ENCODE peak calls at places on chromosomes 3 and 15, in six cellular contexts. One of them, this sample, is unnamed.

GRCh38 chr15:90062023-90062728 is 40.1 kb downstream of the IDH2 start:
- DNase-seq in HCT116: no peak
- DNase-seq in K562: peak
- DNase-seq in HepG2: no peak
- DNase-seq in SK-N-SH: no peak
- DNase-seq in GM12878: no peak
- DNase-seq in this sample: no peak

GRCh38 chr15:85932391-85932790 is 137.7 kb upstream of the KLHL25 start:
- DNase-seq in HCT116: no peak
- DNase-seq in K562: no peak
- DNase-seq in HepG2: no peak
- DNase-seq in SK-N-SH: no peak
- DNase-seq in GM12878: no peak
- DNase-seq in this sample: no peak

GRCh38 chr15:80820092-80820491 is 40.9 kb downstream of the CEMIP start:
- DNase-seq in HCT116: no peak
- DNase-seq in K562: no peak
- DNase-seq in HepG2: no peak
- DNase-seq in SK-N-SH: no peak
- DNase-seq in GM12878: no peak
- DNase-seq in this sample: no peak

GRCh38 chr3:189726277-189726676 is 95.1 kb downstream of the TP63 start:
- DNase-seq in HCT116: no peak
- DNase-seq in K562: no peak
- DNase-seq in HepG2: no peak
- DNase-seq in SK-N-SH: no peak
- DNase-seq in GM12878: no peak
- DNase-seq in this sample: no peak

GRCh38 chr3:146577662-146578061 is 27.5 kb downstream of the PLSCR5 start:
- DNase-seq in HCT116: peak
- DNase-seq in K562: peak
- DNase-seq in HepG2: peak
- DNase-seq in SK-N-SH: peak
- DNase-seq in GM12878: no peak
- DNase-seq in this sample: no peak

GRCh38 chr3:139655880-139656279 is 21.9 kb downstream of the NMNAT3 start:
- DNase-seq in HCT116: no peak
- DNase-seq in K562: no peak
- DNase-seq in HepG2: peak
- DNase-seq in SK-N-SH: no peak
- DNase-seq in GM12878: no peak
- DNase-seq in this sample: peak

GRCh38 chr15:48389701-48390143 is 58.5 kb downstream of the DUT start:
- DNase-seq in HCT116: no peak
- DNase-seq in K562: no peak
- DNase-seq in HepG2: no peak
- DNase-seq in SK-N-SH: no peak
- DNase-seq in GM12878: no peak
- DNase-seq in this sample: no peak

GRCh38 chr3:117898722-117899121 is 1135.9 kb downstream of the IGSF11 start:
- DNase-seq in HCT116: peak
- DNase-seq in K562: peak
- DNase-seq in HepG2: peak
- DNase-seq in SK-N-SH: no peak
- DNase-seq in GM12878: no peak
- DNase-seq in this sample: peak

GRCh38 chr15:70720228-70721016 is 42.9 kb downstream of the UACA start:
- DNase-seq in HCT116: no peak
- DNase-seq in K562: no peak
- DNase-seq in HepG2: no peak
- DNase-seq in SK-N-SH: no peak
- DNase-seq in GM12878: no peak
- DNase-seq in this sample: no peak

GRCh38 chr3:126014252-126014651 is 45.3 kb downstream of the ROPN1B start:
- DNase-seq in HCT116: no peak
- DNase-seq in K562: no peak
- DNase-seq in HepG2: no peak
- DNase-seq in SK-N-SH: no peak
- DNase-seq in GM12878: no peak
- DNase-seq in this sample: no peak

GRCh38 chr15:32774022-32774421 is 56.2 kb downstream of the GREM1 start:
- DNase-seq in HCT116: no peak
- DNase-seq in K562: no peak
- DNase-seq in HepG2: peak
- DNase-seq in SK-N-SH: no peak
- DNase-seq in GM12878: no peak
- DNase-seq in this sample: no peak

GRCh38 chr15:72116680-72117447 is 1.1 kb downstream of the MYO9A start:
- DNase-seq in HCT116: no peak
- DNase-seq in K562: peak
- DNase-seq in HepG2: no peak
- DNase-seq in SK-N-SH: no peak
- DNase-seq in GM12878: no peak
- DNase-seq in this sample: no peak

GRCh38 chr3:30475038-30475808 is 131.2 kb upstream of the TGFBR2 start:
- DNase-seq in HCT116: no peak
- DNase-seq in K562: no peak
- DNase-seq in HepG2: no peak
- DNase-seq in SK-N-SH: no peak
- DNase-seq in GM12878: peak
- DNase-seq in this sample: no peak

GRCh38 chr15:58066042-58066867 is 744 bp upstream of the ALDH1A2 start:
- DNase-seq in HCT116: peak
- DNase-seq in K562: peak
- DNase-seq in HepG2: peak
- DNase-seq in SK-N-SH: peak
- DNase-seq in GM12878: no peak
- DNase-seq in this sample: peak

GRCh38 chr15:48046813-48047483 is 73.8 kb upstream of the SLC24A5 start:
- DNase-seq in HCT116: no peak
- DNase-seq in K562: no peak
- DNase-seq in HepG2: no peak
- DNase-seq in SK-N-SH: no peak
- DNase-seq in GM12878: no peak
- DNase-seq in this sample: no peak

GRCh38 chr3:177427540-177427939 is 230.3 kb upstream of the TBL1XR1 start:
- DNase-seq in HCT116: no peak
- DNase-seq in K562: no peak
- DNase-seq in HepG2: no peak
- DNase-seq in SK-N-SH: no peak
- DNase-seq in GM12878: no peak
- DNase-seq in this sample: no peak

GRCh38 chr3:152331018-152331541 is 62.4 kb downstream of the MBNL1 start:
- DNase-seq in HCT116: peak
- DNase-seq in K562: peak
- DNase-seq in HepG2: peak
- DNase-seq in SK-N-SH: no peak
- DNase-seq in GM12878: no peak
- DNase-seq in this sample: no peak

GRCh38 chr3:37480003-37480402 is 305.6 kb upstream of the LRRFIP2 start:
- DNase-seq in HCT116: no peak
- DNase-seq in K562: no peak
- DNase-seq in HepG2: no peak
- DNase-seq in SK-N-SH: peak
- DNase-seq in GM12878: no peak
- DNase-seq in this sample: no peak

GRCh38 chr15:89504166-89504565 is 7.8 kb upstream of the RHCG start:
- DNase-seq in HCT116: no peak
- DNase-seq in K562: no peak
- DNase-seq in HepG2: no peak
- DNase-seq in SK-N-SH: no peak
- DNase-seq in GM12878: no peak
- DNase-seq in this sample: no peak

GRCh38 chr15:60324706-60325438 is 72.9 kb downstream of the ANXA2 start:
- DNase-seq in HCT116: no peak
- DNase-seq in K562: no peak
- DNase-seq in HepG2: no peak
- DNase-seq in SK-N-SH: no peak
- DNase-seq in GM12878: no peak
- DNase-seq in this sample: no peak

GRCh38 chr3:168212664-168213255 is 117.0 kb upstream of the GOLIM4 start:
- DNase-seq in HCT116: no peak
- DNase-seq in K562: no peak
- DNase-seq in HepG2: no peak
- DNase-seq in SK-N-SH: no peak
- DNase-seq in GM12878: no peak
- DNase-seq in this sample: no peak

GRCh38 chr3:125386811-125387210 is 11.7 kb upstream of the ZNF148 start:
- DNase-seq in HCT116: no peak
- DNase-seq in K562: no peak
- DNase-seq in HepG2: no peak
- DNase-seq in SK-N-SH: no peak
- DNase-seq in GM12878: no peak
- DNase-seq in this sample: no peak

DNA sequence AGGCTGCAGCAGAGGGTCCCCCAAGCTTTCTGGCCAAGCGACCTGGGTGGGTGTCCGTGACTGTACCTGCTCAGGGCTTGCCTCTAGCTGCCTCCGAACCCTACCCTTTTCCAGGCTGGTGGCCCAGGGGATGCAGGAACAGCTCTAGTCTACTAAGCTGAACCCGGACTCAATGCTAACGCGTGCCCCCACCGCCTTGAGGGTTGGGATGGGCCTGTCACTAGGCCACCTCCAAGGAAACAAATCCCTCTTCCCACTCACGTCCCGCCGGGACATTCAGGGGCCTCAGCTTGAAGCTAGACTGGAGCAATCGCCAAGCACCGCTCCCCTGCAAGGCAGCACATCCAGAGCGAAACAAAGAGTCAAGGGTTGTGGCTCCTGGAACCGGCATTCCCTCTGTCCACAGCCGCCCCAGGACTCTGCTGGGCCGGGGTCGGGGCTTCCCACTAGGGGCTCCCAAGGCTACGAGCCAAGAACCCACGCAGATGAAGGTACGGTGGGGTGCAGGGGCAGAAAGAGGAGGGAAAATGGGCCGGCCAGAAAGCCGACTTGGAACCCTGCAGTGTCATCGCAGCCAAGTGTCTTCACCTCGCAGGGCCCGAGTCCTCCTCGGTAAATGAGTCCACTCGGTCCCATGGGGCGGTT is 2.9 kb downstream of the FBXL22 start:
- DNase-seq in HCT116: no peak
- DNase-seq in K562: no peak
- DNase-seq in HepG2: no peak
- DNase-seq in SK-N-SH: no peak
- DNase-seq in GM12878: no peak
- DNase-seq in this sample: no peak
- TF ChIP-seq JUND in HCT116: no peak
- TF ChIP-seq JUND in K562: no peak
- TF ChIP-seq JUND in HepG2: no peak
- TF ChIP-seq JUND in SK-N-SH: no peak
- TF ChIP-seq JUND in GM12878: no peak
- TF ChIP-seq JUND in this sample: no peak

GRCh38 chr3:43423142-43423541 is 136.8 kb downstream of the SNRK start:
- DNase-seq in HCT116: no peak
- DNase-seq in K562: no peak
- DNase-seq in HepG2: no peak
- DNase-seq in SK-N-SH: no peak
- DNase-seq in GM12878: no peak
- DNase-seq in this sample: no peak
- TF ChIP-seq JUND in HCT116: no peak
- TF ChIP-seq JUND in K562: no peak
- TF ChIP-seq JUND in HepG2: no peak
- TF ChIP-seq JUND in SK-N-SH: no peak
- TF ChIP-seq JUND in GM12878: no peak
- TF ChIP-seq JUND in this sample: no peak

GRCh38 chr3:27642796-27643195 is 79.3 kb downstream of the EOMES start:
- DNase-seq in HCT116: no peak
- DNase-seq in K562: no peak
- DNase-seq in HepG2: no peak
- DNase-seq in SK-N-SH: no peak
- DNase-seq in GM12878: no peak
- DNase-seq in this sample: no peak

GRCh38 chr3:27639271-27639670 is 82.9 kb downstream of the EOMES start:
- DNase-seq in HCT116: no peak
- DNase-seq in K562: no peak
- DNase-seq in HepG2: no peak
- DNase-seq in SK-N-SH: no peak
- DNase-seq in GM12878: no peak
- DNase-seq in this sample: no peak

GRCh38 chr3:27643355-27643754 is 78.8 kb downstream of the EOMES start:
- DNase-seq in HCT116: no peak
- DNase-seq in K562: no peak
- DNase-seq in HepG2: no peak
- DNase-seq in SK-N-SH: no peak
- DNase-seq in GM12878: no peak
- DNase-seq in this sample: no peak

GRCh38 chr3:27641888-27642601 is 80.1 kb downstream of the EOMES start:
- DNase-seq in HCT116: no peak
- DNase-seq in K562: no peak
- DNase-seq in HepG2: no peak
- DNase-seq in SK-N-SH: no peak
- DNase-seq in GM12878: no peak
- DNase-seq in this sample: no peak

GRCh38 chr3:27641271-27641670 is 80.9 kb downstream of the EOMES start:
- DNase-seq in HCT116: no peak
- DNase-seq in K562: no peak
- DNase-seq in HepG2: no peak
- DNase-seq in SK-N-SH: no peak
- DNase-seq in GM12878: no peak
- DNase-seq in this sample: no peak
- TF ChIP-seq JUND in HCT116: no peak
- TF ChIP-seq JUND in K562: no peak
- TF ChIP-seq JUND in HepG2: no peak
- TF ChIP-seq JUND in SK-N-SH: no peak
- TF ChIP-seq JUND in GM12878: no peak
- TF ChIP-seq JUND in this sample: no peak

GRCh38 chr15:99426431-99427105 is 139.2 kb upstream of the MEF2A start:
- DNase-seq in HCT116: no peak
- DNase-seq in K562: no peak
- DNase-seq in HepG2: no peak
- DNase-seq in SK-N-SH: no peak
- DNase-seq in GM12878: no peak
- DNase-seq in this sample: no peak
- TF ChIP-seq JUND in HCT116: no peak
- TF ChIP-seq JUND in K562: no peak
- TF ChIP-seq JUND in HepG2: no peak
- TF ChIP-seq JUND in SK-N-SH: no peak
- TF ChIP-seq JUND in GM12878: no peak
- TF ChIP-seq JUND in this sample: no peak

GRCh38 chr15:67834249-67834592 is 5.6 kb downstream of the RNU6-1 start:
- DNase-seq in HCT116: no peak
- DNase-seq in K562: no peak
- DNase-seq in HepG2: no peak
- DNase-seq in SK-N-SH: no peak
- DNase-seq in GM12878: no peak
- DNase-seq in this sample: no peak
- TF ChIP-seq JUND in HCT116: no peak
- TF ChIP-seq JUND in K562: no peak
- TF ChIP-seq JUND in HepG2: no peak
- TF ChIP-seq JUND in SK-N-SH: no peak
- TF ChIP-seq JUND in GM12878: no peak
- TF ChIP-seq JUND in this sample: no peak

This sample was measured in T47D.